ENCODE peak calls at places on chromosome 10, in six cellular contexts. N is K562, Y is SK-N-SH, O is HepG2, H is HL-60, S is GM12878. Q is an unnamed sample.

GRCh38 chr10:131899116-131899690 is 1.6 kb upstream of the PPP2R2D start:
- DNase-seq in N (no peak), S (no peak), O (no peak), Y (no peak), H (no peak), Q (no peak)

GRCh38 chr10:48682265-48682664 is 2.4 kb upstream of the WDFY4 start:
- DNase-seq in S (no peak), Y (no peak), N (no peak), O (no peak), H (no peak), Q (no peak)

GRCh38 chr10:103598654-103599115 is 105.2 kb downstream of the NEURL1 start:
- DNase-seq in S (no peak), O (peak), Y (peak), H (peak), N (peak), Q (peak)

GRCh38 chr10:80407836-80408197 is 534 bp upstream of the PRXL2A start:
- DNase-seq in N (no peak), H (no peak), S (no peak), O (peak), Y (peak), Q (peak)

GRCh38 chr10:103504181-103504783 is 10.8 kb downstream of the NEURL1 start:
- DNase-seq in Y (peak), S (peak), N (peak), H (no peak), O (peak), Q (no peak)

GRCh38 chr10:70998086-70998485 is 109.7 kb upstream of the PCBD1 start:
- DNase-seq in N (no peak), Y (no peak), O (no peak), S (no peak), H (no peak), Q (no peak)

GRCh38 chr10:114256822-114257221 is 17.8 kb downstream of the VWA2 start:
- DNase-seq in N (no peak), Y (no peak), O (no peak), S (no peak), H (no peak), Q (no peak)

GRCh38 chr10:70690584-70690983 is 18.3 kb downstream of the ADAMTS14 start:
- DNase-seq in N (no peak), S (no peak), Y (no peak), O (no peak), H (no peak), Q (no peak)

GRCh38 chr10:93991596-93992284 is 2.0 kb upstream of the PLCE1 start:
- DNase-seq in H (no peak), S (no peak), O (peak), Y (no peak), N (no peak), Q (no peak)

GRCh38 chr10:99124376-99124775 is 111.3 kb downstream of the HPSE2 start:
- DNase-seq in O (no peak), N (no peak), H (no peak), Y (no peak), S (no peak), Q (no peak)

GRCh38 chr10:96339956-96340904 is 18.6 kb downstream of the OPALIN start:
- DNase-seq in N (peak), Y (peak), S (no peak), H (peak), O (peak), Q (peak)

GRCh38 chr10:26725837-26726727 is 28.6 kb downstream of the PDSS1 start:
- DNase-seq in O (peak), Y (peak), H (no peak), S (no peak), N (peak), Q (no peak)

GRCh38 chr10:13712799-13713581 is 126.2 kb downstream of the PRPF18 start:
- DNase-seq in H (peak), S (peak), O (no peak), Y (no peak), N (peak), Q (no peak)

GRCh38 chr10:91829268-91829667 is 31.0 kb downstream of the TNKS2 start:
- DNase-seq in H (no peak), Y (no peak), N (no peak), S (no peak), O (no peak), Q (no peak)

GRCh38 chr10:110303681-110304080 is 1.0 kb downstream of the SMNDC1 start:
- DNase-seq in Y (no peak), H (no peak), O (no peak), N (no peak), S (no peak), Q (no peak)

GRCh38 chr10:75379234-75379724 is 22.3 kb downstream of the ZNF503 start:
- DNase-seq in O (no peak), N (no peak), H (no peak), S (no peak), Y (no peak), Q (no peak)

GRCh38 chr10:105586451-105587098 is 945.5 kb downstream of the SORCS3 start:
- DNase-seq in H (no peak), O (no peak), S (no peak), Y (no peak), N (no peak), Q (no peak)

GRCh38 chr10:43069597-43069996 is 7.3 kb upstream of the RET start:
- DNase-seq in H (no peak), O (no peak), S (no peak), Y (peak), N (no peak), Q (no peak)

GRCh38 chr10:24556746-24557742 is 166.6 kb downstream of the ARHGAP21 start:
- DNase-seq in S (no peak), H (no peak), N (peak), Y (peak), O (peak), Q (no peak)

GRCh38 chr10:29266641-29267040 is 22.2 kb upstream of the LYZL1 start:
- DNase-seq in O (no peak), N (no peak), S (no peak), H (no peak), Y (peak), Q (peak)

GRCh38 chr10:4522296-4523000 is 303.6 kb upstream of the AKR1E2 start:
- DNase-seq in O (no peak), N (no peak), H (no peak), Y (no peak), S (peak), Q (no peak)

GRCh38 chr10:90837486-90837885 is 20.4 kb downstream of the HTR7 start:
- DNase-seq in N (no peak), S (no peak), O (no peak), H (no peak), Y (no peak), Q (no peak)

GRCh38 chr10:113754125-113754524 is 2.6 kb downstream of the PLEKHS1 start:
- DNase-seq in Y (no peak), N (no peak), S (no peak), O (no peak), H (no peak), Q (no peak)

GRCh38 chr10:115854740-115855435 is 418.1 kb downstream of the GFRA1 start:
- DNase-seq in Y (no peak), N (no peak), O (no peak), S (no peak), H (no peak), Q (no peak)

GRCh38 chr10:25441270-25441669 is 266.5 kb downstream of the GPR158 start:
- DNase-seq in S (no peak), N (no peak), Y (no peak), O (no peak), H (peak), Q (no peak)

GRCh38 chr10:129728905-129729540 is 235.1 kb downstream of the EBF3 start:
- DNase-seq in H (no peak), Y (no peak), O (no peak), S (no peak), N (no peak), Q (no peak)

GRCh38 chr10:31320598-31321211 is 1.7 kb downstream of the ZEB1 start:
- DNase-seq in H (no peak), S (no peak), N (peak), Y (peak), O (peak), Q (no peak)
- TF ChIP-seq GABPA in H (no peak), S (no peak), N (no peak), Y (no peak), O (no peak), Q (no peak)

GRCh38 chr10:126598009-126598408 is 72.5 kb downstream of the C10orf90 start:
- DNase-seq in N (peak), S (no peak), Y (peak), H (no peak), O (peak), Q (no peak)
- TF ChIP-seq GABPA in N (no peak), S (no peak), Y (no peak), H (no peak), O (no peak), Q (no peak)

DNA sequence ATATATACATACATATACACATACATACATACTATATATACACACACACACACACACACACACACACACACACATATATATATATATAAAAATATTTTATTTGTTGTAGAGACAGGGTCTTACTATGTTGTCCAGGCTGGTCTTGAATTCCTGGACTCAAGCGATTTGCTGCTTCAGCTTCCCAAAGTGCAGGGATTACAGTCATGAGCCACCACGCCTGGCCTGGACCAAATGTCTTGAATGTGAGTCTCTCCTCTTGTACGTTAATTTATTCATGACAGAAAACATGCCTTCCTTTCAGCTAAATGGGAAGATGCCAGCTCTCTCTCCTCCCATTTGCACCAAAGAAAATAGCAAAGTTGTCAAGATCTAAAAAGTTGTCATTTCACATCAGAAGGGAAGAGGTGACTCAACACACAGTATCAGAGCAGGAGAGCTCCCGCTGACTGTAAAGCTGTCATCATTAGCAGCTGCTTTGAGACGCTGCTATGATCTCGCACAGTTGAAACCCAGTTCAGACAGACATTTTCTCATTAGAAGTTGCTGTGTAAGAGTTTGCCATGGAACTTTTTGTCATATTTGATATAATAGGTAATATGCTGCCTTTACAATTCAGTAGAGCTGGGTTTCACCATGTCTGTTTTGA is 224.3 kb downstream of the SFMBT2 start:
- DNase-seq in S (no peak), O (no peak), N (peak), H (no peak), Y (no peak), Q (no peak)
- TF ChIP-seq GABPA in S (no peak), O (no peak), N (no peak), H (no peak), Y (no peak), Q (no peak)

DNA sequence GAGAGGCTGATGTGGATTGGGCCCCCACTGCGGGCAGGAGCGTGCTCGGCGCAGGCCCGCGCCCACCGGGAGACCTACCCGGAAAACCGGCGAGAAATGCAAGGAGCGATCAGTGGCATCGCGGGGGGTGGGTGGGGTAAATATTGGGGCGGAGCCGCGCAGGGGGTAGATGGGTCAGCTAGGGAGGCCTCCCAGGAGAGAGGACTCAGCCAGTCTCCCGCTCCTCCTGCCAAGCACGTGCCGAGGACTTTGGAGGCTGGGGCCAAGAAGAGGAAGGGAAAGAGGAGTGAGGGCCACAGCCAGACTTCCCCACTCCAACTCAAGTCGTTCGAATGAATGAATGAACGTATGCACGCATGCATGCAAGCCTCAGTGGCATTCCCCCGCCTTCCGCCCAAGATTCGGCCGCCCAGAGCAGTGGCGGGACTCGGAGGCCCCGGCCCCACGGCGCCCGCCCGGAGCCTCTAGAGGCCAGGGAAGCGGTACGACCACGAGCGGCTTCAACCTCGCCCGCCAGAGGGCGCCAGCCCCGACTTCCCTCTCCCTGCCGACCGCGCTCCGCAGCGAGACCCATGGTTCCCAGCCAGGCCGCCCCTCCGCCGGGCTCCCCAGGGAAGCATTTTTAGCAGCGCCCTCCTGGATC is 3.6 kb downstream of the NPM3 start:
- DNase-seq in H (peak), Y (peak), S (peak), O (no peak), N (no peak), Q (peak)
- TF ChIP-seq GABPA in H (no peak), Y (no peak), S (no peak), O (no peak), N (no peak), Q (peak)

GRCh38 chr10:8401531-8401930 is 347.0 kb downstream of the GATA3 start:
- DNase-seq in N (no peak), O (no peak), Y (no peak), H (no peak), S (no peak), Q (no peak)

GRCh38 chr10:8404721-8405120 is 350.2 kb downstream of the GATA3 start:
- DNase-seq in S (peak), O (no peak), Y (no peak), N (no peak), H (no peak), Q (no peak)

GRCh38 chr10:8405551-8405950 is 351.1 kb downstream of the GATA3 start:
- DNase-seq in S (no peak), O (no peak), N (no peak), Y (no peak), H (no peak), Q (no peak)

GRCh38 chr10:8402469-8403074 is 348.1 kb downstream of the GATA3 start:
- DNase-seq in Y (no peak), O (no peak), S (no peak), N (no peak), H (no peak), Q (no peak)

DNA sequence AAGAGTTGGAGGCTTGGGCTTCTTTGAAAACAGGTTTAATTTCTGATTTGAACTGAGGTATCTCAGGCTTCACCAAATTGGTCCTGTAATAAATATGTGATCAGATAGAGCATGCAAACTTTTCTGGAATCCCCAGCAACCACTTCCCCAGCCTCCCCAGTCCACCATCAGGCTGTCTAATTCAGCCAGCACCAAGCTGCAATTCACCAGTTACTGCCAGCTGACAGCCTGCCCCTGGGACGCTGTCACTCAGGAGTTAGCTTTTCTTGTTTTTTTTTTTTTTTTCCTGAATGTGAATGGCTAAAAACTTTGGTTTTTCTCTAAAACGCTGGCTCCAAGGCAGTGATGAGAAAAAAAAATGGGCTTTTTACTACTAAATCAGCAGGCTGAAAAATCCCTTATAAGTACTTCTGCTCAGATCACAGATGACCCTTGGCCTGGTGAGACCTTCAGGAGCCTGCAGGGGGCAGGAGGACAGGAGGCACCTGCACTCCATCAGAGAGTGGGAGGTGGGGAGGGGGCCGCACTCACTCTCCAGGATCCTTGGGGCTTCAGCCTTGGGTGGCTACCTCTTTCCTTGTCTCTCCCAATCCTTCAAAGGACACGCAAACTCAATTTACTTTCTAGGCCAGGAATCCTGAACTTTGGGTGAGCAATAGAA is 349.4 kb downstream of the GATA3 start:
- DNase-seq in Y (no peak), O (no peak), S (no peak), N (no peak), H (no peak), Q (peak)
- TF ChIP-seq GABPA in Y (no peak), O (no peak), S (no peak), N (no peak), H (no peak), Q (no peak)

Q was measured in H1.